ENCODE peak calls at places on chromosomes 5 and 9, in seven cellular contexts. D is PC-3, A is dorsolateral prefrontal cortex, M is IMR-90, Y is heart left ventricle, E is foreskin fibroblast, Q is WTC11. U is an unnamed sample.

GRCh38 chr5:78562719-78563330 is 85.7 kb downstream of the LHFPL2 start:
- DNase-seq in D (no peak), A (no peak), M (no peak), Y (no peak), E (no peak), Q (no peak), U (no peak)

GRCh38 chr5:38135486-38136031 is 122.8 kb upstream of the EGFLAM start:
- DNase-seq in D (no peak), A (no peak), M (no peak), Y (no peak), E (no peak), Q (no peak), U (no peak)

GRCh38 chr5:36279054-36279698 is 22.5 kb downstream of the RANBP3L start:
- DNase-seq in D (peak; percentile 21), A (no peak), M (no peak), Y (no peak), E (no peak), Q (no peak), U (peak; percentile 20)

GRCh38 chr5:106380736-106381135 is 1290.0 kb downstream of the EFNA5 start:
- DNase-seq in D (peak; percentile 46), A (no peak), M (peak; percentile 85), Y (no peak), E (peak; percentile 37), Q (no peak), U (peak; percentile 57)

GRCh38 chr9:113990975-113991471 is 87.1 kb downstream of the AMBP start:
- DNase-seq in D (no peak), A (no peak), M (peak; percentile 33), Y (no peak), E (no peak), Q (no peak), U (no peak)

GRCh38 chr5:74415695-74416102 is 224.8 kb downstream of the ENC1 start:
- DNase-seq in D (no peak), A (no peak), M (no peak), Y (no peak), E (no peak), Q (no peak), U (no peak)

GRCh38 chr9:3879731-3880493 is 354.1 kb upstream of the RFX3 start:
- DNase-seq in D (peak; percentile 60), A (no peak), M (no peak), Y (no peak), E (no peak), Q (no peak), U (no peak)

GRCh38 chr5:147098233-147098790 is 136.5 kb upstream of the STK32A start:
- DNase-seq in D (peak; percentile 42), A (no peak), M (peak; percentile 34), Y (peak; percentile 27), E (no peak), Q (peak; percentile 49), U (peak; percentile 64)

GRCh38 chr9:133591116-133591910 is 17.9 kb downstream of the FAM163B start:
- DNase-seq in D (no peak), A (no peak), M (no peak), Y (no peak), E (no peak), Q (no peak), U (no peak)

GRCh38 chr9:20948703-20949102 is 82.7 kb downstream of the HACD4 start:
- DNase-seq in D (no peak), A (no peak), M (no peak), Y (no peak), E (no peak), Q (no peak), U (no peak)

GRCh38 chr5:124661317-124662141 is 84.9 kb downstream of the ZNF608 start:
- DNase-seq in D (peak; percentile 67), A (no peak), M (peak; percentile 92), Y (no peak), E (peak; percentile 76), Q (no peak), U (peak; percentile 76)

GRCh38 chr5:152523964-152524363 is 118.9 kb upstream of the NMUR2 start:
- DNase-seq in D (no peak), A (no peak), M (no peak), Y (no peak), E (no peak), Q (no peak), U (no peak)

GRCh38 chr9:122158202-122158601 is 1.4 kb downstream of the NDUFA8 start:
- DNase-seq in D (peak; percentile 54), A (no peak), M (peak; percentile 43), Y (peak; percentile 59), E (no peak), Q (peak; percentile 53), U (peak; percentile 59)

GRCh38 chr5:1564182-1564748 is 40.5 kb upstream of the LPCAT1 start:
- DNase-seq in D (peak; percentile 85), A (no peak), M (peak; percentile 30), Y (peak; percentile 51), E (peak; percentile 30), Q (no peak), U (peak; percentile 51)

GRCh38 chr9:110623462-110624025 is 44.0 kb upstream of the SVEP1 start:
- DNase-seq in D (peak; percentile 79), A (no peak), M (peak; percentile 70), Y (no peak), E (no peak), Q (no peak), U (peak; percentile 80)

GRCh38 chr9:114929166-114929565 is 1.2 kb downstream of the TNFSF8 start:
- DNase-seq in D (no peak), A (no peak), M (no peak), Y (no peak), E (no peak), Q (no peak), U (no peak)

GRCh38 chr9:98391406-98391805 is 136.0 kb upstream of the TBC1D2 start:
- DNase-seq in D (no peak), A (no peak), M (no peak), Y (no peak), E (no peak), Q (no peak), U (no peak)

GRCh38 chr5:35319231-35320002 is 89.1 kb upstream of the PRLR start:
- DNase-seq in D (peak; percentile 74), A (no peak), M (peak; percentile 2), Y (peak; percentile 51), E (no peak), Q (no peak), U (peak; percentile 13)

GRCh38 chr5:91306497-91306896 is 76.6 kb downstream of the ARRDC3 start:
- DNase-seq in D (no peak), A (no peak), M (peak; percentile 31), Y (no peak), E (no peak), Q (no peak), U (no peak)

GRCh38 chr5:132272341-132273210 is 15.1 kb downstream of the PDLIM4 start:
- DNase-seq in D (peak; percentile 56), A (no peak), M (peak; percentile 39), Y (peak; percentile 49), E (no peak), Q (peak; percentile 89), U (peak; percentile 64)

GRCh38 chr9:92807757-92808725 is 43.4 kb upstream of the BICD2 start:
- DNase-seq in D (no peak), A (no peak), M (no peak), Y (no peak), E (no peak), Q (peak; percentile 46), U (no peak)

GRCh38 chr5:148290271-148291195 is 21.7 kb upstream of the SPINK7 start:
- DNase-seq in D (peak; percentile 66), A (no peak), M (peak; percentile 19), Y (no peak), E (no peak), Q (peak; percentile 14), U (peak; percentile 43)

GRCh38 chr9:136225366-136225747 is 20.3 kb downstream of the QSOX2 start:
- DNase-seq in D (no peak), A (no peak), M (no peak), Y (no peak), E (no peak), Q (no peak), U (no peak)

GRCh38 chr5:75716715-75717081 is 539 bp downstream of the POC5 start:
- DNase-seq in D (no peak), A (no peak), M (no peak), Y (no peak), E (no peak), Q (peak; percentile 21), U (no peak)

DNA sequence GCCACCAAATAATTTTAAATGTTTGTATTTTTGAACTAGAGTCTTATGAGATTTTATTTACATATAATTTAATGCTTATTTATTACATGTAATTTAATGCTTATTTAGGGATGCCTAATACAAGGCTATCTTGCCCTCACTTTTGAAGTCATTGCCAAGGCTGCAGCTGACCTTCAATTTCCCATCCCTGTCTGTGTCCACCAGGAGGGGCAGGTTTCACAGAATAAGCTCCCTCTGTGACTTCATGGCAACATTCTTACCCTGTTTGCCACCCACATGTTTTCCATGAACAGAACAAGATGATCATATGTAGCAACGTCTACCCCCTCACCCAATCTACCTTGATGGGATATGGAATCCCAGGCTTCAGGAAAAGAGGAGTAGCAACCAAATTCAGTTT is 27.0 kb downstream of the C5 start:
- DNase-seq in D (no peak), A (no peak), M (no peak), Y (no peak), E (no peak), Q (no peak), U (peak; percentile 22)
- TF ChIP-seq CTCF in D (no peak), A (no peak), M (no peak), Y (no peak), E (peak; percentile 31), Q (no peak), U (peak; percentile 36)

GRCh38 chr9:6910032-6910431 is 152.3 kb downstream of the KDM4C start:
- DNase-seq in D (peak; percentile 29), A (no peak), M (peak; percentile 34), Y (no peak), E (no peak), Q (no peak), U (peak; percentile 48)
- TF ChIP-seq CTCF in D (peak; percentile 59), A (peak; percentile 21), M (peak; percentile 60), Y (peak; percentile 46), E (peak; percentile 48), Q (peak; percentile 25), U (peak; percentile 63)

GRCh38 chr9:137836151-137836830 is 41.3 kb upstream of the CACNA1B start:
- DNase-seq in D (no peak), A (no peak), M (no peak), Y (no peak), E (no peak), Q (no peak), U (no peak)

GRCh38 chr9:137838576-137838975 is 39.0 kb upstream of the CACNA1B start:
- DNase-seq in D (no peak), A (no peak), M (no peak), Y (no peak), E (no peak), Q (no peak), U (no peak)

GRCh38 chr9:137837345-137838278 is 40.0 kb upstream of the CACNA1B start:
- DNase-seq in D (no peak), A (no peak), M (no peak), Y (no peak), E (no peak), Q (no peak), U (no peak)

GRCh38 chr9:137834846-137835546 is 42.6 kb upstream of the CACNA1B start:
- DNase-seq in D (no peak), A (no peak), M (no peak), Y (no peak), E (no peak), Q (no peak), U (no peak)

GRCh38 chr9:137836831-137837241 is 40.7 kb upstream of the CACNA1B start:
- DNase-seq in D (no peak), A (no peak), M (no peak), Y (no peak), E (no peak), Q (no peak), U (no peak)
- TF ChIP-seq CTCF in D (no peak), A (no peak), M (no peak), Y (no peak), E (no peak), Q (no peak), U (no peak)

GRCh38 chr5:127934791-127935256 is 148.7 kb upstream of the SLC12A2 start:
- DNase-seq in D (peak; percentile 99), A (no peak), M (peak; percentile 63), Y (no peak), E (peak; percentile 58), Q (no peak), U (peak; percentile 86)
- TF ChIP-seq CTCF in D (peak; percentile 60), A (no peak), M (peak; percentile 9), Y (no peak), E (no peak), Q (no peak), U (peak; percentile 4)